ENCODE peak calls at places on chromosomes 6 and 20, in six cellular contexts. G is AG09309, S is A549, C is GM23248, W is IMR-90, Z is astrocyte. J is an unnamed sample.

GRCh38 chr6:148689168-148689567 is 57.7 kb upstream of the UST start:
- DNase-seq in Z (no peak), S (no peak), C (no peak), G (no peak), W (peak; percentile 60), J (no peak)

GRCh38 chr6:37103169-37104039 is 66.5 kb upstream of the PIM1 start:
- DNase-seq in Z (no peak), C (peak; percentile 57), G (no peak), W (no peak), S (peak; percentile 27), J (no peak)

GRCh38 chr20:59571151-59571550 is 33.2 kb upstream of the PHACTR3 start:
- DNase-seq in G (no peak), C (no peak), Z (no peak), W (no peak), S (no peak), J (no peak)

GRCh38 chr6:53109612-53110011 is 39.0 kb downstream of the GCM1 start:
- DNase-seq in G (no peak), S (no peak), C (no peak), W (no peak), Z (no peak), J (no peak)

GRCh38 chr6:12024715-12025434 is 12.8 kb downstream of the HIVEP1 start:
- DNase-seq in Z (peak; percentile 78), W (peak; percentile 95), C (peak; percentile 67), G (no peak), S (no peak), J (no peak)

GRCh38 chr6:130906736-130907381 is 79.7 kb downstream of the SMLR1 start:
- DNase-seq in C (peak; percentile 76), S (no peak), G (peak; percentile 49), Z (peak; percentile 77), W (peak; percentile 88), J (no peak)

GRCh38 chr6:45619994-45620471 is 242.3 kb upstream of the SUPT3H start:
- DNase-seq in C (peak; percentile 32), W (peak; percentile 63), S (no peak), Z (peak; percentile 62), G (no peak), J (no peak)

GRCh38 chr20:4053516-4053919 is 38.2 kb upstream of the RNF24 start:
- DNase-seq in W (no peak), Z (peak; percentile 73), G (no peak), C (peak; percentile 82), S (no peak), J (no peak)

GRCh38 chr6:132190097-132190814 is 211.0 kb downstream of the MOXD1 start:
- DNase-seq in G (peak; percentile 43), S (no peak), Z (peak; percentile 73), C (peak; percentile 46), W (peak; percentile 75), J (peak; percentile 86)

GRCh38 chr20:7272512-7272911 is 505.0 kb downstream of the BMP2 start:
- DNase-seq in G (no peak), Z (no peak), C (peak; percentile 5), S (no peak), W (no peak), J (no peak)

GRCh38 chr6:163538331-163538730 is 123.8 kb downstream of the QKI start:
- DNase-seq in W (no peak), S (no peak), Z (no peak), C (no peak), G (no peak), J (no peak)

GRCh38 chr20:45306431-45306982 is at the start of gene RBPJL:
- DNase-seq in Z (no peak), C (peak; percentile 37), G (no peak), W (no peak), S (no peak), J (no peak)

GRCh38 chr6:2204272-2204671 is 41.1 kb downstream of the GMDS start:
- DNase-seq in Z (no peak), W (no peak), S (no peak), C (no peak), G (no peak), J (no peak)

GRCh38 chr6:47335456-47335855 is 25.8 kb upstream of the TNFRSF21 start:
- DNase-seq in C (no peak), W (no peak), Z (no peak), S (no peak), G (no peak), J (no peak)

GRCh38 chr6:12474167-12475140 is 184.3 kb downstream of the EDN1 start:
- DNase-seq in G (no peak), W (no peak), S (no peak), C (peak; percentile 50), Z (peak; percentile 59), J (no peak)

GRCh38 chr20:59204201-59204894 is 40.7 kb downstream of the ZNF831 start:
- DNase-seq in Z (no peak), G (no peak), W (no peak), C (no peak), S (no peak), J (no peak)

GRCh38 chr6:52089758-52090348 is 2.4 kb upstream of the PKHD1 start:
- DNase-seq in S (no peak), Z (no peak), G (no peak), C (peak; percentile 7), W (no peak), J (no peak)

GRCh38 chr6:144264270-144265060 is 20.7 kb upstream of the UTRN start:
- DNase-seq in C (peak; percentile 95), S (peak; percentile 64), Z (peak; percentile 94), W (peak; percentile 90), G (peak; percentile 79), J (peak; percentile 70)

GRCh38 chr6:44475779-44476434 is 88.4 kb downstream of the CDC5L start:
- DNase-seq in S (peak; percentile 76), Z (no peak), W (peak; percentile 65), C (peak; percentile 85), G (no peak), J (no peak)

GRCh38 chr6:117495425-117495824 is 13.0 kb downstream of the DCBLD1 start:
- DNase-seq in S (no peak), Z (no peak), C (no peak), G (no peak), W (no peak), J (no peak)

GRCh38 chr6:134521116-134521501 is 203.2 kb upstream of the SGK1 start:
- DNase-seq in G (no peak), S (no peak), C (no peak), Z (no peak), W (no peak), J (no peak)

GRCh38 chr6:132961122-132961521 is 146.8 kb downstream of the RPS12 start:
- DNase-seq in S (no peak), C (peak; percentile 84), W (peak; percentile 92), Z (peak; percentile 81), G (peak; percentile 13), J (no peak)

GRCh38 chr20:63517376-63518309 is 2.9 kb upstream of the PPDPF start:
- DNase-seq in C (no peak), S (no peak), G (no peak), W (no peak), Z (no peak), J (no peak)

GRCh38 chr20:5654557-5654956 is 95.6 kb upstream of the SHLD1 start:
- DNase-seq in G (peak; percentile 69), C (peak; percentile 95), W (peak; percentile 97), Z (peak; percentile 94), S (peak; percentile 95), J (no peak)

GRCh38 chr6:6179858-6180257 is 140.6 kb downstream of the F13A1 start:
- DNase-seq in C (no peak), Z (no peak), W (no peak), G (no peak), S (no peak), J (no peak)

GRCh38 chr6:75893058-75893775 is 144.2 kb downstream of the MYO6 start:
- DNase-seq in C (peak; percentile 81), G (peak; percentile 50), Z (peak; percentile 53), S (peak; percentile 5), W (peak; percentile 80), J (peak; percentile 76)

GRCh38 chr6:72619883-72620696 is 1.8 kb upstream of the KCNQ5 start:
- DNase-seq in W (peak; percentile 45), C (peak; percentile 80), S (no peak), Z (peak; percentile 43), G (no peak), J (no peak)

GRCh38 chr20:31866221-31866620 is 4.1 kb downstream of the DUSP15 start:
- DNase-seq in C (no peak), G (no peak), W (no peak), Z (no peak), S (no peak), J (no peak)
- H3K4me3 ChIP-seq in C (no peak overlapping the region), G (no peak overlapping the region), W (no peak overlapping the region), Z (no peak overlapping the region), S (no peak overlapping the region), J (no peak overlapping the region)

DNA sequence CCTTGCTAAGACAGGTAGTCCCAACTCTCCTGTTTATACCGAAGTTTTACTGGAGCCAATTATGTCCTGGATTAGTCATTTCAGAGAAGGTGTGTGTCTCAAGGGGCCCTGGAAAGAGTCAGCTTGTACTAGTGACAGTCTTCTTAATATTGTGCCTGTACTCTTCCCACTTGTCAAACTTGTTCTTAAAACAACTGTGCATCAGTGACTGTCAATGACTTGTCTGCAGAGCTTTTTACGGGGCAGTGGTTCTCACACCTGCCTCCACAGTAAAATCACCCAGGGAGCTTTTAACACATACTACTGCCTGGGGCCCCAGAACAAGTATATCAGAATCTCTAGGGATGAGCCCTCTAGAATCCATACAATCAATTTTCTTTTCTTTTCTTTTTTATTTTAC is 28.4 kb upstream of the GLP1R start:
- DNase-seq in S (no peak), C (no peak), G (no peak), Z (no peak), W (no peak), J (no peak)
- H3K4me3 ChIP-seq in S (no peak overlapping the region), C (no peak overlapping the region), G (no peak overlapping the region), Z (no peak overlapping the region), W (no peak overlapping the region), J (no peak overlapping the region)

GRCh38 chr6:7419065-7419464 is 29.5 kb downstream of the RIOK1 start:
- DNase-seq in C (no peak), S (no peak), Z (no peak), G (no peak), W (peak; percentile 57), J (no peak)

GRCh38 chr6:7418238-7418905 is 28.8 kb downstream of the RIOK1 start:
- DNase-seq in G (no peak), S (no peak), Z (no peak), C (no peak), W (peak; percentile 21), J (no peak)

GRCh38 chr6:7424058-7424457 is 34.5 kb downstream of the RIOK1 start:
- DNase-seq in Z (no peak), G (no peak), W (no peak), C (no peak), S (no peak), J (no peak)

GRCh38 chr6:7417684-7418083 is 28.1 kb downstream of the RIOK1 start:
- DNase-seq in G (no peak), S (no peak), W (peak; percentile 48), C (no peak), Z (no peak), J (no peak)

GRCh38 chr6:7421066-7421465 is 31.5 kb downstream of the RIOK1 start:
- DNase-seq in G (no peak), C (no peak), W (no peak), Z (no peak), S (no peak), J (no peak)
- H3K4me3 ChIP-seq in G (no peak overlapping the region), C (no peak overlapping the region), W (no peak overlapping the region), Z (no peak overlapping the region), S (no peak overlapping the region), J (no peak overlapping the region)

DNA sequence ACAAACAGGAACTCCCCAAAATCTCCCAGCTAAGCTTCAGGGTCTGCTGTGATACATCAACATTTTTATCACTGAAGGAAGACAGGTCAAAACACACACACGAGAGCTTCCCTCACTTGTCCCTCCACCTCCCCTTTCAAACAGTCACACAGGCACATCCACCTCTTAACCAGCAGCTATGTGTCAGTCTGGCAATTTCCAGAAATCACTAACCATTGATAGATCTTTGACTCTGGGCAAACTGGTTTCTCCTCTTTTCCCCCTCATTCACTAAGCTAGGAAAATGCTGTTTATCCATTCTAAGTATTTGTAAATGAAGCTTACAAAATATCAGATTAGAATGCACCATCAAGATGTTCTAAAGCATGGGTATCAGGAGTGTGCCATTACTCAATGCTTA is 87.8 kb downstream of the DCDC2 start:
- DNase-seq in G (no peak), W (no peak), S (no peak), Z (no peak), C (no peak), J (no peak)
- H3K4me3 ChIP-seq in G (no peak overlapping the region), W (no peak overlapping the region), S (no peak overlapping the region), Z (no peak overlapping the region), C (no peak overlapping the region), J (no peak overlapping the region)

J was measured in HFF-Myc.